ENCODE peak calls at places on chromosomes 2 and 18, in eight cellular contexts. Z is naive thymus-derived CD8-positive, alpha-beta T cell; W is C1 segment of cervical spinal cord; U is activated CD4-positive, alpha-beta T cell treated with anti-CD3 and anti-CD28 coated beads for 36 hours; R is fibroblast of mammary gland; Y is 8988T; S is HT1080; M is GM04504. C is an unnamed sample.

GRCh38 chr2:40725950-40726349 is 274.1 kb upstream of the SLC8A1 start:
- DNase-seq in U (no peak), Z (no peak), R (no peak), S (no peak), Y (no peak), W (no peak), M (no peak), C (no peak)

GRCh38 chr18:9683418-9684396 is 24.4 kb upstream of the RAB31 start:
- DNase-seq in S (peak), U (no peak), Y (no peak), W (peak), Z (no peak), R (peak), M (peak), C (no peak)

GRCh38 chr2:42072349-42073118 is 24.7 kb downstream of the PKDCC start:
- DNase-seq in R (no peak), S (no peak), M (no peak), Y (no peak), W (no peak), U (no peak), Z (no peak), C (no peak)

GRCh38 chr2:65800998-65801397 is 368.6 kb upstream of the SPRED2 start:
- DNase-seq in M (peak), W (no peak), Z (no peak), U (no peak), S (peak), R (peak), Y (no peak), C (no peak)

GRCh38 chr2:33420726-33421125 is 55.7 kb upstream of the RASGRP3 start:
- DNase-seq in M (no peak), Y (no peak), R (no peak), Z (no peak), W (no peak), S (peak), U (no peak), C (no peak)

GRCh38 chr2:64035067-64035942 is 16.1 kb upstream of the VPS54 start:
- DNase-seq in R (peak), M (no peak), U (peak), Z (no peak), S (peak), W (no peak), Y (no peak), C (no peak)

GRCh38 chr18:75879196-75879595 is 451.7 kb upstream of the SMIM21 start:
- DNase-seq in W (no peak), S (peak), Y (no peak), U (no peak), M (no peak), Z (no peak), R (no peak), C (no peak)

GRCh38 chr2:71674158-71674807 is 220.9 kb downstream of the DYSF start:
- DNase-seq in M (no peak), U (no peak), Y (no peak), W (no peak), Z (no peak), R (no peak), S (no peak), C (no peak)

GRCh38 chr2:229270551-229271410 is at the start of gene PID1:
- DNase-seq in U (no peak), S (peak), W (no peak), Z (no peak), R (peak), M (no peak), Y (peak), C (no peak)

GRCh38 chr2:151996243-151997003 is 102.4 kb downstream of the CACNB4 start:
- DNase-seq in U (no peak), S (no peak), Y (no peak), R (no peak), M (no peak), Z (no peak), W (no peak), C (no peak)

GRCh38 chr2:143399679-143400078 is 270.5 kb downstream of the ARHGAP15 start:
- DNase-seq in M (no peak), W (no peak), Y (no peak), U (no peak), Z (no peak), R (peak), S (no peak), C (no peak)

GRCh38 chr2:15243762-15244161 is 317.4 kb downstream of the NBAS start:
- DNase-seq in Z (no peak), R (peak), M (no peak), W (no peak), U (no peak), Y (no peak), S (peak), C (no peak)

GRCh38 chr2:120287183-120288015 is 34.7 kb downstream of the RALB start:
- DNase-seq in S (peak), W (no peak), Z (no peak), R (peak), M (peak), U (peak), Y (no peak), C (peak)

GRCh38 chr2:16553222-16553621 is 112.4 kb downstream of the CYRIA start:
- DNase-seq in S (peak), W (no peak), U (peak), Z (no peak), R (peak), Y (no peak), M (no peak), C (no peak)

GRCh38 chr18:35942661-35943060 is 29.8 kb upstream of the RMP24 start:
- DNase-seq in U (no peak), R (no peak), Z (no peak), M (no peak), Y (no peak), W (no peak), S (no peak), C (no peak)

GRCh38 chr18:65906621-65907034 is 155.8 kb downstream of the CDH7 start:
- DNase-seq in S (no peak), U (no peak), M (no peak), R (no peak), W (no peak), Y (no peak), Z (no peak), C (no peak)

GRCh38 chr2:188199716-188200128 is 92.0 kb upstream of the GULP1 start:
- DNase-seq in W (no peak), Z (no peak), R (peak), M (peak), U (no peak), S (peak), Y (no peak), C (no peak)

GRCh38 chr2:174586896-174587295 is 10.7 kb downstream of the WIPF1 start:
- DNase-seq in U (no peak), Z (no peak), W (no peak), R (no peak), S (no peak), Y (no peak), M (no peak), C (no peak)

GRCh38 chr18:23982154-23983071 is 32.1 kb upstream of the TTC39C start:
- DNase-seq in W (peak), Z (no peak), U (peak), S (peak), Y (no peak), M (peak), R (peak), C (peak)

GRCh38 chr18:76437011-76437410 is 58.0 kb downstream of the ZNF516 start:
- DNase-seq in U (no peak), Z (no peak), S (no peak), R (no peak), M (no peak), W (no peak), Y (no peak), C (no peak)

GRCh38 chr18:68445668-68446426 is 269.1 kb downstream of the TMX3 start:
- DNase-seq in Y (no peak), U (no peak), Z (no peak), W (no peak), M (no peak), S (no peak), R (no peak), C (no peak)

GRCh38 chr2:203909192-203909945 is 27.2 kb upstream of the ICOS start:
- DNase-seq in S (peak), Z (no peak), R (peak), W (peak), U (peak), Y (peak), M (peak), C (peak)

GRCh38 chr2:36753706-36754221 is 57.3 kb downstream of the VIT start:
- DNase-seq in W (no peak), M (no peak), S (peak), Z (no peak), U (no peak), R (no peak), Y (no peak), C (no peak)

GRCh38 chr2:26724784-26725515 is 32.4 kb downstream of the KCNK3 start:
- DNase-seq in U (no peak), R (no peak), W (no peak), Y (no peak), M (no peak), Z (no peak), S (no peak), C (no peak)

GRCh38 chr2:70085711-70086277 is 1.5 kb upstream of the PCBP1 start:
- DNase-seq in R (no peak), W (no peak), Y (no peak), Z (no peak), S (no peak), M (no peak), U (no peak), C (no peak)

C was measured in AG09319.